ENCODE peak calls at places on chromosomes 16 and 17, in eight cellular contexts. One of them, this sample, is unnamed.
A peak's percentile ranks its signal among the peaks of the same experiment; 100 is the strongest.

GRCh38 chr16:20107086-20107485 is 33.4 kb upstream of the GPR139 start:
- DNase-seq in astrocyte of the spinal cord: no peak
- DNase-seq in colonic mucosa: no peak
- DNase-seq in mucosa of descending colon: no peak
- DNase-seq in thoracic aorta: no peak
- DNase-seq in dorsolateral prefrontal cortex: no peak
- DNase-seq in heart left ventricle: no peak
- DNase-seq in lung: no peak
- DNase-seq in this sample: no peak

GRCh38 chr16:57627184-57627871 is 1.1 kb upstream of the ADGRG1 start:
- DNase-seq in colonic mucosa: no peak
- DNase-seq in heart left ventricle: no peak
- DNase-seq in dorsolateral prefrontal cortex: no peak
- DNase-seq in astrocyte of the spinal cord: peak; percentile 89
- DNase-seq in thoracic aorta: no peak
- DNase-seq in mucosa of descending colon: no peak
- DNase-seq in lung: no peak
- DNase-seq in this sample: peak; percentile 75

GRCh38 chr17:40557531-40558299 is 7.6 kb downstream of the CCR7 start:
- DNase-seq in colonic mucosa: no peak
- DNase-seq in dorsolateral prefrontal cortex: no peak
- DNase-seq in thoracic aorta: no peak
- DNase-seq in lung: no peak
- DNase-seq in astrocyte of the spinal cord: no peak
- DNase-seq in heart left ventricle: peak; percentile 44
- DNase-seq in mucosa of descending colon: no peak
- DNase-seq in this sample: peak; percentile 38

GRCh38 chr16:1428511-1428910 is 2.4 kb upstream of the PERCC1 start:
- DNase-seq in lung: no peak
- DNase-seq in astrocyte of the spinal cord: no peak
- DNase-seq in dorsolateral prefrontal cortex: no peak
- DNase-seq in colonic mucosa: no peak
- DNase-seq in thoracic aorta: no peak
- DNase-seq in heart left ventricle: peak; percentile 48
- DNase-seq in mucosa of descending colon: no peak
- DNase-seq in this sample: peak; percentile 26

GRCh38 chr16:634051-634670 is 1.9 kb downstream of the METTL26 start:
- DNase-seq in dorsolateral prefrontal cortex: no peak
- DNase-seq in colonic mucosa: no peak
- DNase-seq in thoracic aorta: no peak
- DNase-seq in mucosa of descending colon: no peak
- DNase-seq in astrocyte of the spinal cord: no peak
- DNase-seq in lung: no peak
- DNase-seq in heart left ventricle: no peak
- DNase-seq in this sample: no peak

GRCh38 chr16:27759947-27760844 is 210.3 kb downstream of the KATNIP start:
- DNase-seq in dorsolateral prefrontal cortex: no peak
- DNase-seq in heart left ventricle: no peak
- DNase-seq in mucosa of descending colon: peak; percentile 3
- DNase-seq in lung: no peak
- DNase-seq in thoracic aorta: no peak
- DNase-seq in colonic mucosa: no peak
- DNase-seq in astrocyte of the spinal cord: no peak
- DNase-seq in this sample: no peak

GRCh38 chr17:50272246-50272645 is 2.0 kb upstream of the TMEM92 start:
- DNase-seq in heart left ventricle: peak; percentile 14
- DNase-seq in mucosa of descending colon: no peak
- DNase-seq in astrocyte of the spinal cord: no peak
- DNase-seq in colonic mucosa: no peak
- DNase-seq in lung: no peak
- DNase-seq in thoracic aorta: no peak
- DNase-seq in dorsolateral prefrontal cortex: peak; percentile 38
- DNase-seq in this sample: no peak

GRCh38 chr17:69857412-69857835 is 217.6 kb upstream of the KCNJ16 start:
- DNase-seq in colonic mucosa: no peak
- DNase-seq in mucosa of descending colon: no peak
- DNase-seq in dorsolateral prefrontal cortex: no peak
- DNase-seq in thoracic aorta: no peak
- DNase-seq in astrocyte of the spinal cord: peak; percentile 86
- DNase-seq in heart left ventricle: no peak
- DNase-seq in lung: no peak
- DNase-seq in this sample: peak; percentile 92

GRCh38 chr17:31299624-31300023 is 2.6 kb upstream of the OMG start:
- DNase-seq in heart left ventricle: no peak
- DNase-seq in lung: no peak
- DNase-seq in astrocyte of the spinal cord: no peak
- DNase-seq in colonic mucosa: no peak
- DNase-seq in mucosa of descending colon: no peak
- DNase-seq in thoracic aorta: no peak
- DNase-seq in dorsolateral prefrontal cortex: no peak
- DNase-seq in this sample: no peak

GRCh38 chr17:59711936-59712335 is 4.5 kb downstream of the VMP1 start:
- DNase-seq in mucosa of descending colon: no peak
- DNase-seq in lung: no peak
- DNase-seq in heart left ventricle: no peak
- DNase-seq in astrocyte of the spinal cord: no peak
- DNase-seq in colonic mucosa: no peak
- DNase-seq in dorsolateral prefrontal cortex: no peak
- DNase-seq in thoracic aorta: no peak
- DNase-seq in this sample: no peak

GRCh38 chr17:59702304-59702703 is 4.9 kb downstream of the PTRH2 start:
- DNase-seq in mucosa of descending colon: no peak
- DNase-seq in colonic mucosa: no peak
- DNase-seq in thoracic aorta: no peak
- DNase-seq in lung: no peak
- DNase-seq in dorsolateral prefrontal cortex: no peak
- DNase-seq in heart left ventricle: no peak
- DNase-seq in astrocyte of the spinal cord: no peak
- DNase-seq in this sample: no peak

GRCh38 chr17:59706900-59707181 is 389 bp downstream of the PTRH2 start:
- DNase-seq in heart left ventricle: no peak
- DNase-seq in mucosa of descending colon: no peak
- DNase-seq in lung: no peak
- DNase-seq in astrocyte of the spinal cord: no peak
- DNase-seq in colonic mucosa: no peak
- DNase-seq in thoracic aorta: no peak
- DNase-seq in dorsolateral prefrontal cortex: no peak
- DNase-seq in this sample: no peak

GRCh38 chr17:59707971-59708425 is 544 bp downstream of the VMP1 start:
- DNase-seq in astrocyte of the spinal cord: no peak
- DNase-seq in heart left ventricle: no peak
- DNase-seq in thoracic aorta: no peak
- DNase-seq in mucosa of descending colon: no peak
- DNase-seq in lung: no peak
- DNase-seq in colonic mucosa: no peak
- DNase-seq in dorsolateral prefrontal cortex: no peak
- DNase-seq in this sample: no peak

GRCh38 chr17:59707182-59707970 is at the start of the genes PTRH2 and VMP1:
- DNase-seq in mucosa of descending colon: peak; percentile 98
- DNase-seq in thoracic aorta: peak; percentile 95
- DNase-seq in lung: peak; percentile 99
- DNase-seq in heart left ventricle: peak; percentile 99
- DNase-seq in colonic mucosa: peak; percentile 98
- DNase-seq in astrocyte of the spinal cord: peak; percentile 100
- DNase-seq in dorsolateral prefrontal cortex: peak; percentile 98
- DNase-seq in this sample: peak; percentile 100
- TF ChIP-seq CTCF in mucosa of descending colon: no peak
- TF ChIP-seq CTCF in thoracic aorta: no peak
- TF ChIP-seq CTCF in lung: no peak
- TF ChIP-seq CTCF in heart left ventricle: no peak
- TF ChIP-seq CTCF in colonic mucosa: no peak
- TF ChIP-seq CTCF in astrocyte of the spinal cord: no peak
- TF ChIP-seq CTCF in dorsolateral prefrontal cortex: peak; percentile 35
- TF ChIP-seq CTCF in this sample: no peak

GRCh38 chr17:62892069-62892675 is 73.9 kb upstream of the TANC2 start:
- DNase-seq in colonic mucosa: no peak
- DNase-seq in astrocyte of the spinal cord: no peak
- DNase-seq in mucosa of descending colon: no peak
- DNase-seq in heart left ventricle: no peak
- DNase-seq in thoracic aorta: no peak
- DNase-seq in dorsolateral prefrontal cortex: no peak
- DNase-seq in lung: no peak
- DNase-seq in this sample: no peak
- H3K4me3 ChIP-seq in colonic mucosa: no peak overlapping the region
- H3K4me3 ChIP-seq in astrocyte of the spinal cord: no peak overlapping the region
- H3K4me3 ChIP-seq in mucosa of descending colon: no peak overlapping the region
- H3K4me3 ChIP-seq in heart left ventricle: no peak overlapping the region
- H3K4me3 ChIP-seq in thoracic aorta: no peak overlapping the region
- H3K4me3 ChIP-seq in dorsolateral prefrontal cortex: no peak overlapping the region
- H3K4me3 ChIP-seq in lung: no peak overlapping the region
- H3K4me3 ChIP-seq in this sample: no peak overlapping the region

DNA sequence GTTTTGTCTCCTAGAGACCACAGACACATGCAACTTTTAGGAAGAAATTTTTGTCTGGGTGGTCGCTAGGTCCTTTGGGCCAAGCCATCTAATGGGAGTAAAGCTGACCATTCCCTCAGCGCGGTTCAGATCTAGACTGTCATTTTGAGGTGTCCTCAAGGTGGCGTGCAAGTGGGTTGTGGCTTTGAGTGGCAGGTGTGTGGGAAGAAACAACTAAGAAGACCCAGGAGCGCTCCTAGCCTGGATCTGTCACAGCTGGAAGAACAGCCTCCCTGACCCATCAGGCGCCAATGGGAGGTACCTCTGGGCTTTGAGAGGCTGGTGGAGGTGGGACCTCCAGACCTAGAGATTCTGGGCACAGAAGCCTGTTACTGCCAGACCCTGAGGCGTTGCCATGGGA is 645.1 kb downstream of the KCNJ18 start:
- DNase-seq in thoracic aorta: no peak
- DNase-seq in astrocyte of the spinal cord: no peak
- DNase-seq in dorsolateral prefrontal cortex: no peak
- DNase-seq in heart left ventricle: no peak
- DNase-seq in colonic mucosa: no peak
- DNase-seq in mucosa of descending colon: no peak
- DNase-seq in lung: no peak
- DNase-seq in this sample: no peak
- TF ChIP-seq CTCF in thoracic aorta: no peak
- TF ChIP-seq CTCF in astrocyte of the spinal cord: no peak
- TF ChIP-seq CTCF in dorsolateral prefrontal cortex: no peak
- TF ChIP-seq CTCF in heart left ventricle: no peak
- TF ChIP-seq CTCF in colonic mucosa: no peak
- TF ChIP-seq CTCF in mucosa of descending colon: no peak
- TF ChIP-seq CTCF in lung: no peak
- TF ChIP-seq CTCF in this sample: no peak

GRCh38 chr17:2266045-2266864 is 37.3 kb downstream of the SMG6 start:
- DNase-seq in astrocyte of the spinal cord: no peak
- DNase-seq in lung: peak; percentile 31
- DNase-seq in heart left ventricle: no peak
- DNase-seq in thoracic aorta: no peak
- DNase-seq in mucosa of descending colon: no peak
- DNase-seq in dorsolateral prefrontal cortex: no peak
- DNase-seq in colonic mucosa: peak; percentile 39
- DNase-seq in this sample: no peak
- H3K4me3 ChIP-seq in astrocyte of the spinal cord: no peak overlapping the region
- H3K4me3 ChIP-seq in lung: no peak overlapping the region
- H3K4me3 ChIP-seq in heart left ventricle: no peak overlapping the region
- H3K4me3 ChIP-seq in thoracic aorta: no peak overlapping the region
- H3K4me3 ChIP-seq in mucosa of descending colon: no peak overlapping the region
- H3K4me3 ChIP-seq in dorsolateral prefrontal cortex: no peak overlapping the region
- H3K4me3 ChIP-seq in colonic mucosa: no peak overlapping the region
- H3K4me3 ChIP-seq in this sample: no peak overlapping the region

GRCh38 chr16:67504190-67505021 is 21.1 kb upstream of the AGRP start:
- DNase-seq in dorsolateral prefrontal cortex: no peak
- DNase-seq in lung: peak; percentile 51
- DNase-seq in heart left ventricle: peak; percentile 72
- DNase-seq in thoracic aorta: no peak
- DNase-seq in colonic mucosa: peak; percentile 68
- DNase-seq in mucosa of descending colon: peak; percentile 83
- DNase-seq in astrocyte of the spinal cord: peak; percentile 40
- DNase-seq in this sample: peak; percentile 50
- TF ChIP-seq CTCF in dorsolateral prefrontal cortex: no peak
- TF ChIP-seq CTCF in lung: no peak
- TF ChIP-seq CTCF in heart left ventricle: no peak
- TF ChIP-seq CTCF in thoracic aorta: no peak
- TF ChIP-seq CTCF in colonic mucosa: no peak
- TF ChIP-seq CTCF in mucosa of descending colon: no peak
- TF ChIP-seq CTCF in astrocyte of the spinal cord: no peak
- TF ChIP-seq CTCF in this sample: no peak

This sample was measured in fibroblast of mammary gland.